ENCODE peak calls at places on chromosomes 4 and X, in eight cellular contexts. S, I, C, K, R, Z, T and W are unnamed samples.

GRCh38 chr4:143186634-143187033 is 1.9 kb downstream of the USP38 start:
- DNase-seq in R (no peak), I (no peak), T (no peak), C (no peak), S (no peak), Z (peak), K (peak), W (peak)

GRCh38 chr4:110211007-110211769 is 12.8 kb upstream of the ELOVL6 start:
- DNase-seq in I (no peak), T (no peak), K (peak), C (no peak), S (no peak), R (no peak), Z (peak), W (peak)

GRCh38 chr4:155026715-155027114 is 181.7 kb upstream of the NPY2R start:
- DNase-seq in C (no peak), K (no peak), S (no peak), Z (no peak), I (no peak), R (no peak), T (no peak), W (no peak)

GRCh38 chrX:151789179-151789800 is 54.7 kb downstream of the CNGA2 start:
- DNase-seq in S (no peak), C (peak), R (no peak), K (no peak), T (no peak), Z (peak), I (no peak), W (peak)

GRCh38 chr4:8507251-8507570 is 66.6 kb downstream of the TRMT44 start:
- DNase-seq in S (no peak), T (no peak), I (no peak), C (no peak), K (no peak), Z (peak), R (no peak), W (peak)

GRCh38 chrX:108439961-108440696 is 491 bp downstream of the COL4A5 start:
- DNase-seq in K (no peak), I (no peak), S (peak), C (peak), Z (no peak), R (no peak), T (no peak), W (peak)

GRCh38 chr4:56532239-56532638 is 26.6 kb downstream of the ARL9 start:
- DNase-seq in K (no peak), T (no peak), Z (no peak), C (no peak), I (no peak), R (no peak), S (no peak), W (no peak)

GRCh38 chr4:52035190-52035589 is 2.9 kb downstream of the SGCB start:
- DNase-seq in S (no peak), R (no peak), Z (no peak), K (no peak), T (no peak), I (no peak), C (no peak), W (no peak)

GRCh38 chrX:112841114-112841819 is 636 bp upstream of the AMOT start:
- DNase-seq in Z (peak), K (peak), T (peak), R (peak), C (peak), S (peak), I (peak), W (peak)

GRCh38 chr4:40630335-40631021 is 814 bp upstream of the RBM47 start:
- DNase-seq in S (peak), K (no peak), R (no peak), C (peak), I (no peak), T (no peak), Z (no peak), W (no peak)

GRCh38 chrX:40245411-40246140 is 147.8 kb upstream of the BCOR start:
- DNase-seq in T (no peak), R (no peak), K (no peak), S (no peak), C (peak), I (no peak), Z (peak), W (peak)

GRCh38 chr4:4871267-4872147 is 12.0 kb downstream of the MSX1 start:
- DNase-seq in T (no peak), Z (no peak), I (no peak), K (no peak), S (no peak), C (no peak), R (no peak), W (no peak)

GRCh38 chr4:59122626-59123025 is 2012.4 kb upstream of the IGFBP7 start:
- DNase-seq in T (no peak), C (no peak), S (no peak), I (no peak), R (no peak), Z (no peak), K (no peak), W (no peak)

GRCh38 chrX:48465336-48465933 is 4.6 kb downstream of the SLC38A5 start:
- DNase-seq in K (no peak), C (no peak), Z (peak), T (no peak), I (no peak), S (no peak), R (no peak), W (peak)

GRCh38 chrX:40652664-40653063 is 5.3 kb upstream of the CXorf38 start:
- DNase-seq in S (no peak), K (no peak), Z (no peak), C (no peak), R (no peak), T (no peak), I (no peak), W (no peak)

GRCh38 chr4:142845293-142846070 is 619 bp downstream of the INPP4B start:
- DNase-seq in S (peak), Z (peak), T (peak), I (no peak), C (peak), K (no peak), R (no peak), W (no peak)

GRCh38 chr4:72496119-72496518 is 72.9 kb downstream of the ADAMTS3 start:
- DNase-seq in C (no peak), T (no peak), Z (peak), I (no peak), R (no peak), K (no peak), S (no peak), W (peak)

GRCh38 chr4:91769912-91770311 is 533.9 kb upstream of the GRID2 start:
- DNase-seq in C (no peak), Z (no peak), K (no peak), I (no peak), S (no peak), R (no peak), T (no peak), W (no peak)

GRCh38 chr4:7694256-7694775 is 245.3 kb downstream of the AFAP1 start:
- DNase-seq in T (no peak), S (no peak), I (no peak), K (no peak), Z (no peak), C (no peak), R (no peak), W (no peak)

GRCh38 chr4:110824344-110824743 is 201.5 kb upstream of the PITX2 start:
- DNase-seq in Z (no peak), C (no peak), S (no peak), R (no peak), K (no peak), T (no peak), I (no peak), W (no peak)

GRCh38 chrX:47214435-47215077 is 3.9 kb upstream of the CDK16 start:
- DNase-seq in I (no peak), T (no peak), K (no peak), Z (no peak), C (no peak), R (no peak), S (no peak), W (no peak)

GRCh38 chr4:38313175-38313574 is 350.8 kb upstream of the KLF3 start:
- DNase-seq in R (no peak), Z (no peak), T (no peak), S (no peak), I (no peak), C (no peak), K (no peak), W (no peak)

GRCh38 chr4:54784188-54784671 is 126.5 kb downstream of the KIT start:
- DNase-seq in R (no peak), S (no peak), T (no peak), K (no peak), I (no peak), C (peak), Z (peak), W (peak)

GRCh38 chrX:38124000-38124399 is 96.7 kb downstream of the SRPX start:
- DNase-seq in C (no peak), K (peak), Z (no peak), T (no peak), I (no peak), S (no peak), R (no peak), W (no peak)

GRCh38 chr4:82415922-82416365 is 14.3 kb downstream of the HNRNPDL start:
- DNase-seq in R (no peak), K (no peak), S (no peak), C (no peak), Z (no peak), T (no peak), I (no peak), W (no peak)

GRCh38 chr4:144645621-144646522 is at the start of gene HHIP:
- DNase-seq in T (no peak), R (no peak), Z (peak), I (no peak), K (no peak), C (peak), S (peak), W (peak)

GRCh38 chrX:86133761-86134160 is 14.5 kb upstream of the DACH2 start:
- DNase-seq in I (no peak), R (no peak), C (no peak), Z (no peak), K (peak), S (no peak), T (no peak), W (peak)

GRCh38 chr4:125319311-125319710 is 4.6 kb downstream of the FAT4 start:
- DNase-seq in K (no peak), Z (peak), R (no peak), S (no peak), I (no peak), C (no peak), T (no peak), W (peak)